ENCODE peak calls at places on chromosome 14, in ten cellular contexts. Y is A549, T is MM.1S, X is K562, G is endothelial cell of umbilical vein, M is mammary epithelial cell, Q is fibroblast of lung, C is DND-41, F is neuronal stem cell, P is mesendoderm. A is an unnamed sample. For H3K4me1, the result is how much of the 10 kb centered on the place peaks cover.

GRCh38 chr14:69152181-69152943 is 557 bp downstream of the DCAF5 start:
- DNase-seq in Y (no peak), T (peak), X (peak), G (peak), M (peak), Q (peak), C (peak), F (peak), P (peak), A (peak)

GRCh38 chr14:105337966-105338365 is 23.4 kb downstream of the PACS2 start:
- DNase-seq in Y (no peak), T (no peak), X (no peak), G (peak), M (no peak), Q (no peak), C (no peak), F (no peak), P (no peak), A (no peak)

GRCh38 chr14:99808133-99808505 is 14.9 kb downstream of the EML1 start:
- DNase-seq in Y (no peak), T (no peak), X (no peak), G (no peak), M (no peak), Q (no peak), C (no peak), F (no peak), P (no peak), A (no peak)

GRCh38 chr14:93903342-93904184 is 23.6 kb upstream of the FAM181A start:
- DNase-seq in Y (peak), T (no peak), X (peak), G (no peak), M (no peak), Q (no peak), C (no peak), F (no peak), P (peak), A (peak)

GRCh38 chr14:105064721-105065143 is 498 bp downstream of the GPR132 start:
- DNase-seq in Y (no peak), T (peak), X (no peak), G (no peak), M (no peak), Q (peak), C (no peak), F (no peak), P (no peak), A (no peak)

GRCh38 chr14:26598081-26598671 is 343 bp upstream of the NOVA1 start:
- DNase-seq in Y (peak), T (no peak), X (peak), G (peak), M (no peak), Q (peak), C (no peak), F (peak), P (peak), A (no peak)

GRCh38 chr14:71395151-71395604 is 487.9 kb downstream of the PCNX1 start:
- DNase-seq in Y (no peak), T (no peak), X (no peak), G (no peak), M (peak), Q (peak), C (no peak), F (no peak), P (no peak), A (no peak)

GRCh38 chr14:97196336-97196735 is 399.2 kb downstream of the VRK1 start:
- DNase-seq in Y (no peak), T (no peak), X (no peak), G (no peak), M (no peak), Q (no peak), C (no peak), F (no peak), P (no peak), A (no peak)

GRCh38 chr14:29930283-29930682 is 2.6 kb upstream of the PRKD1 start:
- DNase-seq in Y (no peak), T (no peak), X (no peak), G (peak), M (no peak), Q (peak), C (no peak), F (no peak), P (peak), A (no peak)

GRCh38 chr14:57492859-57493258 is 798 bp downstream of the CCDC198 start:
- DNase-seq in Y (no peak), T (no peak), X (no peak), G (no peak), M (peak), Q (peak), C (no peak), F (no peak), P (peak), A (no peak)

GRCh38 chr14:97218713-97219355 is 421.7 kb downstream of the VRK1 start:
- DNase-seq in Y (no peak), T (no peak), X (no peak), G (no peak), M (no peak), Q (peak), C (peak), F (peak), P (peak), A (no peak)

GRCh38 chr14:35410858-35411257 is 6.3 kb upstream of the NFKBIA start:
- DNase-seq in Y (no peak), T (no peak), X (no peak), G (no peak), M (no peak), Q (no peak), C (no peak), F (no peak), P (no peak), A (no peak)

GRCh38 chr14:65910108-65910507 is 497.6 kb downstream of the FUT8 start:
- DNase-seq in Y (peak), T (no peak), X (no peak), G (no peak), M (peak), Q (peak), C (no peak), F (no peak), P (peak), A (no peak)

GRCh38 chr14:74963705-74964271 is 8.4 kb upstream of the PGF start:
- DNase-seq in Y (no peak), T (no peak), X (no peak), G (no peak), M (peak), Q (peak), C (no peak), F (no peak), P (no peak), A (no peak)

GRCh38 chr14:102835959-102836358 is 58.7 kb downstream of the TRAF3 start:
- DNase-seq in Y (no peak), T (no peak), X (no peak), G (no peak), M (no peak), Q (no peak), C (no peak), F (no peak), P (no peak), A (no peak)

GRCh38 chr14:95064256-95064655 is 93.1 kb downstream of the DICER1 start:
- DNase-seq in Y (no peak), T (no peak), X (no peak), G (no peak), M (no peak), Q (no peak), C (no peak), F (no peak), P (no peak), A (no peak)

GRCh38 chr14:102943979-102944378 is 21.5 kb downstream of the AMN start:
- DNase-seq in Y (no peak), T (no peak), X (no peak), G (no peak), M (no peak), Q (no peak), C (no peak), F (no peak), P (no peak), A (no peak)

GRCh38 chr14:35047961-35048513 is 2.0 kb downstream of the FAM177A1 start:
- DNase-seq in Y (no peak), T (no peak), X (no peak), G (no peak), M (no peak), Q (no peak), C (no peak), F (no peak), P (no peak), A (no peak)

GRCh38 chr14:22428681-22429315 is 160.2 kb downstream of the DAD1 start:
- DNase-seq in Y (no peak), T (no peak), X (no peak), G (peak), M (no peak), Q (peak), C (no peak), F (no peak), P (no peak), A (no peak)

GRCh38 chr14:91399868-91400640 is 17.6 kb downstream of the CCDC88C start:
- DNase-seq in Y (no peak), T (peak), X (no peak), G (no peak), M (no peak), Q (no peak), C (no peak), F (no peak), P (no peak), A (peak)

GRCh38 chr14:105867961-105868599 is 341.7 kb downstream of the TMEM121 start:
- DNase-seq in Y (no peak), T (no peak), X (no peak), G (no peak), M (no peak), Q (no peak), C (no peak), F (no peak), P (no peak), A (no peak)

GRCh38 chr14:102272392-102272791 is 32.6 kb downstream of the MOK start:
- DNase-seq in Y (no peak), T (no peak), X (no peak), G (no peak), M (peak), Q (peak), C (no peak), F (no peak), P (no peak), A (no peak)

GRCh38 chr14:51552768-51553426 is 98.8 kb upstream of the FRMD6 start:
- DNase-seq in Y (no peak), T (no peak), X (no peak), G (peak), M (peak), Q (peak), C (no peak), F (no peak), P (no peak), A (no peak)

GRCh38 chr14:70320294-70320693 is 39.2 kb downstream of the COX16 start:
- DNase-seq in Y (no peak), T (no peak), X (no peak), G (no peak), M (no peak), Q (no peak), C (no peak), F (no peak), P (no peak), A (no peak)

GRCh38 chr14:77133718-77134338 is 7.8 kb downstream of the ZDHHC22 start:
- DNase-seq in Y (peak), T (peak), X (peak), G (peak), M (peak), Q (peak), C (peak), F (peak), P (peak), A (peak)

GRCh38 chr14:103531421-103532215 is 2.6 kb downstream of the TRMT61A start:
- DNase-seq in Y (no peak), T (no peak), X (no peak), G (no peak), M (no peak), Q (no peak), C (no peak), F (no peak), P (no peak), A (no peak)

GRCh38 chr14:102481791-102482238 is 27.8 kb downstream of the ANKRD9 start:
- DNase-seq in Y (peak), T (no peak), X (no peak), G (no peak), M (peak), Q (peak), C (no peak), F (no peak), P (no peak), A (no peak)

GRCh38 chr14:104341532-104342434 is 203.4 kb downstream of the KIF26A start:
- DNase-seq in Y (peak), T (peak), X (peak), G (peak), M (no peak), Q (no peak), C (no peak), F (peak), P (peak), A (peak)

GRCh38 chr14:96078687-96079016 is 39.5 kb downstream of the C14orf132 start:
- DNase-seq in Y (no peak), T (no peak), X (no peak), G (no peak), M (no peak), Q (no peak), C (no peak), F (no peak), P (no peak), A (peak)

GRCh38 chr14:93713726-93714405 is 74.4 kb downstream of the PRIMA1 start:
- DNase-seq in Y (no peak), T (no peak), X (no peak), G (no peak), M (no peak), Q (no peak), C (no peak), F (no peak), P (no peak), A (no peak)

GRCh38 chr14:30193791-30194407 is 266.3 kb upstream of the PRKD1 start:
- DNase-seq in Y (no peak), T (no peak), X (no peak), G (no peak), M (peak), Q (peak), C (no peak), F (no peak), P (no peak), A (no peak)

GRCh38 chr14:86826641-86827040 is 1166.3 kb downstream of the GALC start:
- DNase-seq in Y (no peak), T (no peak), X (no peak), G (no peak), M (no peak), Q (no peak), C (no peak), F (no peak), P (no peak), A (no peak)

GRCh38 chr14:102954081-102954789 is 31.8 kb downstream of the AMN start:
- DNase-seq in Y (no peak), T (no peak), X (no peak), G (no peak), M (no peak), Q (no peak), C (no peak), F (no peak), P (no peak), A (no peak)

GRCh38 chr14:24297190-24297964 is 2.2 kb downstream of the DHRS1 start:
- DNase-seq in Y (peak), T (no peak), X (peak), G (peak), M (peak), Q (no peak), C (no peak), F (no peak), P (peak), A (no peak)

GRCh38 chr14:96514694-96515093 is 12.5 kb downstream of the PAPOLA start:
- DNase-seq in Y (no peak), T (no peak), X (no peak), G (no peak), M (no peak), Q (no peak), C (no peak), F (no peak), P (no peak), A (no peak)

GRCh38 chr14:75981426-75981825 is 369 bp downstream of the TGFB3 start:
- DNase-seq in Y (no peak), T (peak), X (peak), G (peak), M (no peak), Q (peak), C (peak), F (peak), P (peak), A (no peak)
- H3K4me1 ChIP-seq in Y (under half), T (under half), X (under half), G (under half), M (under half), Q (under half), C (under half), F (under half), P (under half), A (half or more)

GRCh38 chr14:54533100-54533499 is 23.4 kb downstream of the CGRRF1 start:
- DNase-seq in Y (no peak), T (no peak), X (no peak), G (no peak), M (no peak), Q (no peak), C (no peak), F (no peak), P (no peak), A (no peak)

GRCh38 chr14:54535126-54535525 is 25.4 kb downstream of the CGRRF1 start:
- DNase-seq in Y (no peak), T (no peak), X (no peak), G (no peak), M (no peak), Q (peak), C (no peak), F (no peak), P (no peak), A (no peak)

GRCh38 chr14:54537651-54538050 is 27.9 kb downstream of the CGRRF1 start:
- DNase-seq in Y (no peak), T (no peak), X (no peak), G (no peak), M (no peak), Q (no peak), C (no peak), F (no peak), P (no peak), A (no peak)

GRCh38 chr14:54532111-54533012 is 22.7 kb downstream of the CGRRF1 start:
- DNase-seq in Y (no peak), T (peak), X (no peak), G (no peak), M (no peak), Q (no peak), C (no peak), F (no peak), P (no peak), A (peak)

GRCh38 chr14:54538055-54538454 is 28.3 kb downstream of the CGRRF1 start:
- DNase-seq in Y (no peak), T (no peak), X (no peak), G (no peak), M (no peak), Q (no peak), C (no peak), F (no peak), P (no peak), A (no peak)
- H3K4me2 ChIP-seq in Y (peak), T (no peak), X (no peak), G (no peak), M (no peak), Q (no peak), C (no peak), F (no peak), P (no peak), A (no peak)

GRCh38 chr14:89370781-89371180 is 46.3 kb downstream of the FOXN3 start:
- DNase-seq in Y (no peak), T (no peak), X (no peak), G (no peak), M (no peak), Q (no peak), C (no peak), F (no peak), P (no peak), A (no peak)
- H3K4me1 ChIP-seq in Y (under half), T (under half), X (under half), G (under half), M (under half), Q (under half), C (under half), F (under half), P (under half), A (under half)

GRCh38 chr14:73342670-73343069 is 105.4 kb downstream of the PAPLN start:
- DNase-seq in Y (no peak), T (no peak), X (no peak), G (no peak), M (no peak), Q (no peak), C (no peak), F (no peak), P (no peak), A (no peak)

GRCh38 chr14:73339206-73339605 is 101.9 kb downstream of the PAPLN start:
- DNase-seq in Y (no peak), T (no peak), X (no peak), G (no peak), M (no peak), Q (no peak), C (no peak), F (no peak), P (peak), A (no peak)

GRCh38 chr14:73338551-73338950 is 101.2 kb downstream of the PAPLN start:
- DNase-seq in Y (no peak), T (no peak), X (no peak), G (no peak), M (no peak), Q (no peak), C (no peak), F (no peak), P (no peak), A (no peak)

GRCh38 chr14:73339846-73340565 is 102.7 kb downstream of the PAPLN start:
- DNase-seq in Y (no peak), T (no peak), X (no peak), G (no peak), M (no peak), Q (no peak), C (no peak), F (no peak), P (peak), A (no peak)

DNA sequence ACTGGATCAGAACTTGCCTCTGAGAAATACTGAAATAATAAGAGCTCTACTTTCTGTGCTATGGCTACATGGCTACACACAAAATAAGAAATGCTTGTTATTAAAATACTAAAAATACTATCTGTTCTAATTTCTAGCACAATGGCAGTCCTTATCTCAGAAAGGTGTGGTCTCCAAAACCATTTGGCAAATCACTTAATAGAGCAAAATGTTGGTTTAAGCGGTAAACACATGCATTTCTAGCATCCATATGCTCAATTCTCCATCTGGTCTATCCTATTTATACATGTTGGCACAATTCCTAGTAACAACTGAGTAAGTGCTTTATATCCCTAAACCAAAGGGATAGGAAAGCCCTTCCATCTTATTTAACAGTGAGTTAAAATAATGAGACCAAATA is 107.0 kb downstream of the PAPLN start:
- DNase-seq in Y (no peak), T (no peak), X (no peak), G (no peak), M (no peak), Q (no peak), C (no peak), F (no peak), P (no peak), A (no peak)
- H3K4me2 ChIP-seq in Y (no peak), T (no peak), X (no peak), G (no peak), M (no peak), Q (no peak), C (no peak), F (no peak), P (no peak), A (no peak)

GRCh38 chr14:64717870-64718269 is 13.6 kb downstream of the PLEKHG3 start:
- DNase-seq in Y (no peak), T (no peak), X (no peak), G (no peak), M (peak), Q (peak), C (no peak), F (no peak), P (peak), A (no peak)
- H3K4me1 ChIP-seq in Y (half or more), T (under half), X (under half), G (under half), M (half or more), Q (under half), C (under half), F (under half), P (half or more), A (under half)

A was measured in Karpas-422.